ENCODE peak calls at places on chromosomes 16 and 17, in seven cellular contexts. R is body of pancreas; W is CD8-positive, alpha-beta T cell; C is aorta; T is Panc1; V is left ventricle myocardium inferior; D is PC-3. X is an unnamed sample. For H3K27me3, the result is how much of the 10 kb centered on the place peaks cover.

GRCh38 chr17:59387351-59388069 is 56.1 kb downstream of the YPEL2 start:
- DNase-seq in D (no peak), C (no peak), W (no peak), V (no peak), T (no peak), R (no peak), X (no peak)

GRCh38 chr16:3819741-3820724 is 60.5 kb downstream of the CREBBP start:
- DNase-seq in T (peak), D (peak), C (no peak), W (no peak), V (no peak), R (peak), X (no peak)

GRCh38 chr16:48676836-48677235 is 66.9 kb upstream of the N4BP1 start:
- DNase-seq in T (no peak), D (peak), R (no peak), C (no peak), W (no peak), V (no peak), X (no peak)

GRCh38 chr17:7580631-7581554 is 1.5 kb downstream of the CD68 start:
- DNase-seq in W (no peak), C (no peak), R (no peak), V (no peak), D (no peak), T (no peak), X (no peak)

GRCh38 chr16:18804540-18804939 is 3.2 kb upstream of the ARL6IP1 start:
- DNase-seq in R (no peak), T (no peak), C (no peak), D (no peak), V (no peak), W (no peak), X (no peak)

GRCh38 chr17:79617304-79617703 is 6.5 kb upstream of the RBFOX3 start:
- DNase-seq in T (no peak), R (no peak), D (no peak), W (no peak), V (peak), C (peak), X (no peak)

GRCh38 chr16:50316848-50317630 is 50.7 kb downstream of the ADCY7 start:
- DNase-seq in T (no peak), W (no peak), V (no peak), R (no peak), C (no peak), D (no peak), X (no peak)

GRCh38 chr17:78616946-78617345 is 39.8 kb upstream of the DNAH17 start:
- DNase-seq in C (peak), T (no peak), W (no peak), V (no peak), D (no peak), R (no peak), X (no peak)

GRCh38 chr17:78377858-78378224 is 608 bp upstream of the PGS1 start:
- DNase-seq in R (no peak), D (no peak), C (no peak), V (no peak), W (no peak), T (no peak), X (no peak)

GRCh38 chr17:8868092-8868491 is 618 bp upstream of the PIK3R6 start:
- DNase-seq in D (no peak), T (no peak), C (no peak), W (no peak), R (no peak), V (no peak), X (no peak)

GRCh38 chr17:72121164-72122001 is 563 bp downstream of the SOX9 start:
- DNase-seq in C (no peak), V (peak), R (peak), W (no peak), D (peak), T (no peak), X (peak)

GRCh38 chr17:30274887-30275286 is 16.9 kb downstream of the BLMH start:
- DNase-seq in D (no peak), T (no peak), C (no peak), R (no peak), W (no peak), V (no peak), X (no peak)

GRCh38 chr16:62752837-62753236 is 716.6 kb upstream of the CDH8 start:
- DNase-seq in W (no peak), T (no peak), C (no peak), D (no peak), R (no peak), V (no peak), X (no peak)

GRCh38 chr17:79174905-79175856 is 100.6 kb downstream of the ENGASE start:
- DNase-seq in R (no peak), W (no peak), D (no peak), C (no peak), V (no peak), T (no peak), X (no peak)

GRCh38 chr17:32523827-32524552 is 37.2 kb downstream of the CDK5R1 start:
- DNase-seq in W (no peak), R (no peak), D (no peak), V (no peak), T (no peak), C (no peak), X (no peak)

GRCh38 chr16:22189473-22190168 is 16.5 kb upstream of the EEF2K start:
- DNase-seq in C (peak), R (peak), W (peak), V (peak), D (peak), T (no peak), X (no peak)

GRCh38 chr17:14515015-14515414 is 214.1 kb downstream of the HS3ST3B1 start:
- DNase-seq in C (no peak), D (no peak), R (no peak), V (no peak), W (no peak), T (no peak), X (no peak)

GRCh38 chr17:40419559-40420331 is 2.0 kb upstream of the TOP2A start:
- DNase-seq in C (no peak), W (no peak), R (no peak), D (no peak), T (no peak), V (no peak), X (no peak)

GRCh38 chr17:74654742-74655141 is 31.2 kb upstream of the CD300E start:
- DNase-seq in W (no peak), V (no peak), C (no peak), D (no peak), R (no peak), T (no peak), X (no peak)

GRCh38 chr17:16215965-16216316 is 607 bp upstream of the NCOR1 start:
- DNase-seq in T (no peak), C (no peak), R (no peak), D (peak), V (no peak), W (peak), X (no peak)

GRCh38 chr17:47866941-47867340 is 16.0 kb upstream of the SP6 start:
- DNase-seq in W (no peak), R (no peak), V (no peak), D (no peak), C (no peak), T (no peak), X (no peak)

GRCh38 chr17:49861150-49861884 is 13.4 kb upstream of the TAC4 start:
- DNase-seq in T (no peak), D (peak), W (peak), C (no peak), V (no peak), R (peak), X (peak)

GRCh38 chr17:27396045-27396444 is 60.2 kb upstream of the KSR1 start:
- DNase-seq in T (no peak), W (no peak), D (no peak), C (no peak), R (no peak), V (no peak), X (no peak)

GRCh38 chr16:52546291-52546941 is 527 bp downstream of the TOX3 start:
- DNase-seq in R (no peak), V (no peak), W (no peak), C (peak), D (no peak), T (no peak), X (no peak)

GRCh38 chr16:282491-282890 is 473 bp upstream of the PDIA2 start:
- DNase-seq in D (no peak), V (no peak), T (no peak), W (no peak), C (no peak), R (no peak), X (no peak)

GRCh38 chr17:48051706-48052486 is 3.7 kb downstream of the NFE2L1 start:
- DNase-seq in T (no peak), C (no peak), V (peak), D (no peak), W (no peak), R (peak), X (peak)

GRCh38 chr17:61389670-61390478 is 9.8 kb upstream of the TBX2 start:
- DNase-seq in V (no peak), C (peak), W (peak), D (peak), T (no peak), R (no peak), X (peak)

GRCh38 chr17:1120596-1121441 is 59.0 kb downstream of the ABR start:
- DNase-seq in V (no peak), T (no peak), R (no peak), D (no peak), W (no peak), C (no peak), X (no peak)

GRCh38 chr17:68205251-68205807 is 42.5 kb upstream of the AMZ2 start:
- DNase-seq in V (peak), W (peak), T (peak), R (peak), C (peak), D (peak), X (peak)

GRCh38 chr16:66519482-66519881 is 30.4 kb downstream of the TK2 start:
- DNase-seq in D (no peak), C (peak), W (no peak), T (no peak), R (no peak), V (no peak), X (no peak)

GRCh38 chr17:72861811-72862210 is 230.7 kb downstream of the SLC39A11 start:
- DNase-seq in C (no peak), R (no peak), T (no peak), V (no peak), D (no peak), W (no peak), X (no peak)

GRCh38 chr17:45867702-45868101 is 23.0 kb downstream of the SPPL2C start:
- DNase-seq in T (no peak), W (no peak), V (no peak), R (no peak), C (no peak), D (peak), X (no peak)

GRCh38 chr17:72152392-72152727 is 31.5 kb downstream of the SOX9 start:
- DNase-seq in D (peak), R (no peak), W (no peak), T (no peak), C (no peak), V (no peak), X (no peak)

GRCh38 chr16:71467810-71468209 is 5.8 kb upstream of the ZNF23 start:
- DNase-seq in T (no peak), C (no peak), W (peak), R (no peak), D (peak), V (no peak), X (peak)

GRCh38 chr16:27676807-27677206 is 126.9 kb downstream of the KATNIP start:
- DNase-seq in C (no peak), D (peak), V (no peak), T (no peak), W (no peak), R (no peak), X (peak)

GRCh38 chr16:67110136-67110847 is 551 bp downstream of the PHAF1 start:
- DNase-seq in W (no peak), R (no peak), D (no peak), C (no peak), V (no peak), T (no peak), X (no peak)

GRCh38 chr16:86723699-86724098 is 145.3 kb downstream of the FOXL1 start:
- DNase-seq in D (no peak), W (no peak), R (no peak), T (no peak), C (no peak), V (no peak), X (no peak)

GRCh38 chr16:46658925-46659324 is 30.1 kb downstream of the VPS35 start:
- DNase-seq in D (no peak), R (no peak), V (no peak), C (no peak), T (no peak), W (no peak), X (no peak)

GRCh38 chr16:88710556-88710955 is 4.3 kb downstream of the CTU2 start:
- DNase-seq in R (no peak), C (no peak), V (no peak), D (no peak), W (no peak), T (no peak), X (no peak)
- H3K27me3 ChIP-seq in R (under half), C (under half), V (under half), D (under half), W (under half), T (under half), X (under half)

DNA sequence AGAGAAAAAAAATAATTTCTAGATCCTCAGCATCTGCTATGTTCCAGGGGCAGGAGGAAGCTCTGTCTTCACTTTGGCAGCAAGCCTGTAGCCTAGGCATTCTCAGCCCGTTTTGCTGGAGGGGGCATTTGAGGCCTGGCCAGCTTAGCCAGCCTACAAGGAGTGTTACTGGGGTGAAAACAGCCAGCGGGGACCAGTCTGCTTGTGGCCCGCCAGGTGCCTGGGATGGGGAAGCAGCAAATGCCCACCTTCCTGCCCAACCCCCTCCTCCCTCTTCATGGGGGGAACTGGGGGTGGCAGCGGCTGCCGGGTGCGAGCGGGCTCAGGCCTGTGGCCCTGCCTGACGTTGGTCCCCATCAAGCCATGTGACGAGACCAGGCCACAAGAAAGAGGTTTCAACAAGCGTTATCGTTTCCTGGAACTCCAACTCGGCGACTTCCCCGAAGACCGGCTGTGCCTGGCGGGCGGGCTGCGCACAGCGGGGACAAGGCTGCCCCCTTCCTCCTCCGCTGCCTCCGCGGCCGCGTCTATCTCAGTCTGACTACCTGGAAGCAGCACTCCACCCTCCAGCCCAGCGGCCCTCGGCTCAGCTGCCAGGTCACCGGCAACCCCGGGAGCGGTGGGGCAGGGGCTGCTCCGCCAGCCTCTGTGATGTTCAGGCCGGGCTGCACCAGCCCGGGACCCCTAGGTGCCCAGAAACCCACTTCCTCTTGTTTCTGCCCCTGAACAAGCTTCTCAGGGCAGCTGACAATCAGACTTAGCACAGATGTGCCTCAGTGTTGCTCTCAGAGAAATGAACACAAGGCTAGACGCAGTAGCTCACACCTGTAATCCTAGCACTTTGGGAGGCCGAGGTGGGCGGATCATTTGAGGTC is 22.9 kb downstream of the SOCS1 start:
- DNase-seq in R (no peak), W (peak), T (no peak), C (peak), D (no peak), V (no peak), X (no peak)
- H3K4me3 ChIP-seq in R (no peak), W (peak), T (no peak), C (no peak), D (no peak), V (peak), X (no peak)

GRCh38 chr16:2161911-2162310 is 6.3 kb downstream of the TRAF7 start:
- DNase-seq in C (no peak), T (no peak), D (no peak), R (no peak), V (no peak), W (no peak), X (no peak)
- H3K27ac ChIP-seq in C (no peak), T (no peak), D (peak), R (no peak), V (peak), W (no peak), X (no peak)

GRCh38 chr17:36825113-36825955 is 111.9 kb upstream of the LHX1 start:
- DNase-seq in V (no peak), C (peak), T (no peak), W (no peak), R (no peak), D (no peak), X (no peak)
- H3K27me3 ChIP-seq in V (half or more), C (under half), T (under half), W (under half), R (under half), D (under half), X (under half)

GRCh38 chr16:89172171-89172900 is 788 bp downstream of the CDH15 start:
- DNase-seq in W (no peak), V (no peak), T (no peak), C (no peak), R (no peak), D (no peak), X (no peak)
- H3K4me3 ChIP-seq in W (no peak), V (no peak), T (no peak), C (no peak), R (no peak), D (peak), X (no peak)

GRCh38 chr17:55575058-55575606 is 63.9 kb upstream of the SMIM36 start:
- DNase-seq in T (no peak), W (no peak), D (no peak), V (no peak), R (no peak), C (no peak), X (no peak)
- H3K27ac ChIP-seq in T (no peak), W (no peak), D (no peak), V (no peak), R (no peak), C (no peak), X (peak)

X was measured in SJSA1.